ENCODE peak calls at places on chromosomes 13 and 19, in seven cellular contexts. One of them, this sample, is unnamed. For H3K27me3, the result is how much of the 10 kb centered on the place peaks cover.

GRCh38 chr13:48125794-48126228 is 30.9 kb upstream of the MED4 start:
- DNase-seq in uterus: peak
- DNase-seq in colonic mucosa: no peak
- DNase-seq in HAP-1: no peak
- DNase-seq in brain microvascular endothelial cell: no peak
- DNase-seq in effector memory CD4-positive, alpha-beta T cell: no peak
- DNase-seq in psoas muscle: no peak
- DNase-seq in this sample: no peak

GRCh38 chr19:8392017-8392591 is 1.9 kb downstream of the RAB11B start:
- DNase-seq in HAP-1: no peak
- DNase-seq in effector memory CD4-positive, alpha-beta T cell: no peak
- DNase-seq in brain microvascular endothelial cell: no peak
- DNase-seq in colonic mucosa: no peak
- DNase-seq in uterus: no peak
- DNase-seq in psoas muscle: peak
- DNase-seq in this sample: peak

GRCh38 chr19:33785795-33786194 is 10.9 kb upstream of the KCTD15 start:
- DNase-seq in uterus: no peak
- DNase-seq in brain microvascular endothelial cell: no peak
- DNase-seq in colonic mucosa: no peak
- DNase-seq in effector memory CD4-positive, alpha-beta T cell: no peak
- DNase-seq in HAP-1: no peak
- DNase-seq in psoas muscle: no peak
- DNase-seq in this sample: no peak

GRCh38 chr19:53881482-53882390 is at the start of gene PRKCG:
- DNase-seq in uterus: no peak
- DNase-seq in brain microvascular endothelial cell: no peak
- DNase-seq in colonic mucosa: peak
- DNase-seq in HAP-1: peak
- DNase-seq in psoas muscle: no peak
- DNase-seq in effector memory CD4-positive, alpha-beta T cell: peak
- DNase-seq in this sample: peak

GRCh38 chr19:32651729-32652140 is 23.2 kb downstream of the ANKRD27 start:
- DNase-seq in uterus: no peak
- DNase-seq in effector memory CD4-positive, alpha-beta T cell: no peak
- DNase-seq in brain microvascular endothelial cell: peak
- DNase-seq in psoas muscle: no peak
- DNase-seq in colonic mucosa: peak
- DNase-seq in HAP-1: no peak
- DNase-seq in this sample: no peak

GRCh38 chr13:57137631-57138030 is 3.1 kb upstream of the PRR20A start:
- DNase-seq in uterus: no peak
- DNase-seq in brain microvascular endothelial cell: no peak
- DNase-seq in effector memory CD4-positive, alpha-beta T cell: no peak
- DNase-seq in HAP-1: no peak
- DNase-seq in psoas muscle: no peak
- DNase-seq in colonic mucosa: no peak
- DNase-seq in this sample: no peak

GRCh38 chr19:38686530-38686888 is 39.1 kb downstream of the ACTN4 start:
- DNase-seq in uterus: no peak
- DNase-seq in psoas muscle: no peak
- DNase-seq in effector memory CD4-positive, alpha-beta T cell: peak
- DNase-seq in HAP-1: no peak
- DNase-seq in colonic mucosa: no peak
- DNase-seq in brain microvascular endothelial cell: no peak
- DNase-seq in this sample: no peak

GRCh38 chr19:17777840-17778620 is 16.9 kb upstream of the B3GNT3 start:
- DNase-seq in HAP-1: peak
- DNase-seq in psoas muscle: peak
- DNase-seq in colonic mucosa: peak
- DNase-seq in uterus: peak
- DNase-seq in brain microvascular endothelial cell: peak
- DNase-seq in effector memory CD4-positive, alpha-beta T cell: no peak
- DNase-seq in this sample: peak

GRCh38 chr13:43611631-43612416 is 174.9 kb downstream of the ENOX1 start:
- DNase-seq in uterus: no peak
- DNase-seq in colonic mucosa: no peak
- DNase-seq in psoas muscle: no peak
- DNase-seq in brain microvascular endothelial cell: no peak
- DNase-seq in HAP-1: no peak
- DNase-seq in effector memory CD4-positive, alpha-beta T cell: no peak
- DNase-seq in this sample: no peak

GRCh38 chr13:34941835-34942731 is at the start of gene NBEA:
- DNase-seq in colonic mucosa: peak
- DNase-seq in psoas muscle: peak
- DNase-seq in brain microvascular endothelial cell: peak
- DNase-seq in effector memory CD4-positive, alpha-beta T cell: peak
- DNase-seq in HAP-1: peak
- DNase-seq in uterus: peak
- DNase-seq in this sample: peak

GRCh38 chr13:47415048-47415447 is 518.2 kb upstream of the HTR2A start:
- DNase-seq in HAP-1: no peak
- DNase-seq in colonic mucosa: no peak
- DNase-seq in effector memory CD4-positive, alpha-beta T cell: no peak
- DNase-seq in brain microvascular endothelial cell: no peak
- DNase-seq in uterus: no peak
- DNase-seq in psoas muscle: no peak
- DNase-seq in this sample: no peak

GRCh38 chr19:11321206-11322126 is 18.0 kb downstream of the RAB3D start:
- DNase-seq in HAP-1: no peak
- DNase-seq in psoas muscle: no peak
- DNase-seq in uterus: no peak
- DNase-seq in colonic mucosa: no peak
- DNase-seq in effector memory CD4-positive, alpha-beta T cell: no peak
- DNase-seq in brain microvascular endothelial cell: no peak
- DNase-seq in this sample: no peak

GRCh38 chr19:46603195-46603637 is 2.1 kb downstream of the CALM3 start:
- DNase-seq in uterus: no peak
- DNase-seq in colonic mucosa: peak
- DNase-seq in psoas muscle: no peak
- DNase-seq in effector memory CD4-positive, alpha-beta T cell: no peak
- DNase-seq in HAP-1: no peak
- DNase-seq in brain microvascular endothelial cell: no peak
- DNase-seq in this sample: peak

GRCh38 chr19:55423225-55423967 is 15.8 kb upstream of the UBE2S start:
- DNase-seq in HAP-1: no peak
- DNase-seq in brain microvascular endothelial cell: no peak
- DNase-seq in effector memory CD4-positive, alpha-beta T cell: no peak
- DNase-seq in uterus: no peak
- DNase-seq in colonic mucosa: no peak
- DNase-seq in psoas muscle: no peak
- DNase-seq in this sample: no peak

GRCh38 chr13:51636349-51636890 is 52.2 kb downstream of the WDFY2 start:
- DNase-seq in effector memory CD4-positive, alpha-beta T cell: no peak
- DNase-seq in uterus: no peak
- DNase-seq in colonic mucosa: no peak
- DNase-seq in brain microvascular endothelial cell: no peak
- DNase-seq in psoas muscle: no peak
- DNase-seq in HAP-1: no peak
- DNase-seq in this sample: no peak

GRCh38 chr13:27171830-27172494 is 351 bp upstream of the USP12 start:
- DNase-seq in brain microvascular endothelial cell: peak
- DNase-seq in effector memory CD4-positive, alpha-beta T cell: peak
- DNase-seq in uterus: peak
- DNase-seq in HAP-1: peak
- DNase-seq in psoas muscle: peak
- DNase-seq in colonic mucosa: peak
- DNase-seq in this sample: peak

GRCh38 chr19:32322541-32322940 is 22.9 kb upstream of the ZNF507 start:
- DNase-seq in colonic mucosa: no peak
- DNase-seq in HAP-1: no peak
- DNase-seq in psoas muscle: no peak
- DNase-seq in brain microvascular endothelial cell: no peak
- DNase-seq in uterus: no peak
- DNase-seq in effector memory CD4-positive, alpha-beta T cell: no peak
- DNase-seq in this sample: no peak

GRCh38 chr19:37991176-37991835 is 84.3 kb downstream of the SIPA1L3 start:
- DNase-seq in colonic mucosa: no peak
- DNase-seq in psoas muscle: no peak
- DNase-seq in HAP-1: no peak
- DNase-seq in effector memory CD4-positive, alpha-beta T cell: no peak
- DNase-seq in uterus: no peak
- DNase-seq in brain microvascular endothelial cell: no peak
- DNase-seq in this sample: no peak

GRCh38 chr19:33622505-33622808 is 704 bp downstream of the CHST8 start:
- DNase-seq in uterus: no peak
- DNase-seq in effector memory CD4-positive, alpha-beta T cell: no peak
- DNase-seq in psoas muscle: no peak
- DNase-seq in colonic mucosa: no peak
- DNase-seq in HAP-1: peak
- DNase-seq in brain microvascular endothelial cell: no peak
- DNase-seq in this sample: no peak

GRCh38 chr19:1293782-1294621 is 8.3 kb downstream of the EFNA2 start:
- DNase-seq in uterus: no peak
- DNase-seq in HAP-1: no peak
- DNase-seq in colonic mucosa: no peak
- DNase-seq in effector memory CD4-positive, alpha-beta T cell: no peak
- DNase-seq in brain microvascular endothelial cell: no peak
- DNase-seq in psoas muscle: no peak
- DNase-seq in this sample: no peak

GRCh38 chr19:1290699-1291651 is 5.3 kb downstream of the EFNA2 start:
- DNase-seq in colonic mucosa: peak
- DNase-seq in uterus: no peak
- DNase-seq in psoas muscle: no peak
- DNase-seq in HAP-1: no peak
- DNase-seq in brain microvascular endothelial cell: no peak
- DNase-seq in effector memory CD4-positive, alpha-beta T cell: no peak
- DNase-seq in this sample: no peak

GRCh38 chr19:1294688-1295087 is 9.0 kb downstream of the EFNA2 start:
- DNase-seq in HAP-1: no peak
- DNase-seq in psoas muscle: no peak
- DNase-seq in colonic mucosa: no peak
- DNase-seq in brain microvascular endothelial cell: no peak
- DNase-seq in uterus: no peak
- DNase-seq in effector memory CD4-positive, alpha-beta T cell: no peak
- DNase-seq in this sample: no peak

GRCh38 chr19:1291761-1292418 is 6.2 kb downstream of the EFNA2 start:
- DNase-seq in HAP-1: no peak
- DNase-seq in uterus: no peak
- DNase-seq in colonic mucosa: peak
- DNase-seq in psoas muscle: no peak
- DNase-seq in effector memory CD4-positive, alpha-beta T cell: no peak
- DNase-seq in brain microvascular endothelial cell: no peak
- DNase-seq in this sample: no peak

GRCh38 chr19:1292419-1293151 is 6.9 kb downstream of the EFNA2 start:
- DNase-seq in psoas muscle: no peak
- DNase-seq in uterus: no peak
- DNase-seq in effector memory CD4-positive, alpha-beta T cell: no peak
- DNase-seq in colonic mucosa: peak
- DNase-seq in HAP-1: no peak
- DNase-seq in brain microvascular endothelial cell: no peak
- DNase-seq in this sample: no peak
- H3K27me3 ChIP-seq in psoas muscle: half or more
- H3K27me3 ChIP-seq in uterus: under half
- H3K27me3 ChIP-seq in effector memory CD4-positive, alpha-beta T cell: under half
- H3K27me3 ChIP-seq in colonic mucosa: under half
- H3K27me3 ChIP-seq in HAP-1: under half
- H3K27me3 ChIP-seq in brain microvascular endothelial cell: under half
- H3K27me3 ChIP-seq in this sample: half or more

GRCh38 chr13:26017196-26017921 is 34.5 kb downstream of the SHISA2 start:
- DNase-seq in HAP-1: no peak
- DNase-seq in effector memory CD4-positive, alpha-beta T cell: no peak
- DNase-seq in colonic mucosa: no peak
- DNase-seq in psoas muscle: no peak
- DNase-seq in uterus: no peak
- DNase-seq in brain microvascular endothelial cell: no peak
- DNase-seq in this sample: peak
- H3K27me3 ChIP-seq in HAP-1: under half
- H3K27me3 ChIP-seq in effector memory CD4-positive, alpha-beta T cell: under half
- H3K27me3 ChIP-seq in colonic mucosa: under half
- H3K27me3 ChIP-seq in psoas muscle: under half
- H3K27me3 ChIP-seq in uterus: under half
- H3K27me3 ChIP-seq in brain microvascular endothelial cell: under half
- H3K27me3 ChIP-seq in this sample: under half

GRCh38 chr19:1758959-1759903 is 5.9 kb downstream of the ONECUT3 start:
- DNase-seq in brain microvascular endothelial cell: no peak
- DNase-seq in colonic mucosa: no peak
- DNase-seq in uterus: no peak
- DNase-seq in effector memory CD4-positive, alpha-beta T cell: no peak
- DNase-seq in HAP-1: no peak
- DNase-seq in psoas muscle: no peak
- DNase-seq in this sample: no peak

GRCh38 chr19:1761528-1762242 is 8.4 kb downstream of the ONECUT3 start:
- DNase-seq in uterus: no peak
- DNase-seq in colonic mucosa: no peak
- DNase-seq in HAP-1: no peak
- DNase-seq in brain microvascular endothelial cell: no peak
- DNase-seq in effector memory CD4-positive, alpha-beta T cell: no peak
- DNase-seq in psoas muscle: no peak
- DNase-seq in this sample: no peak

GRCh38 chr19:1758231-1758577 is 4.9 kb downstream of the ONECUT3 start:
- DNase-seq in effector memory CD4-positive, alpha-beta T cell: no peak
- DNase-seq in psoas muscle: no peak
- DNase-seq in colonic mucosa: no peak
- DNase-seq in HAP-1: no peak
- DNase-seq in brain microvascular endothelial cell: no peak
- DNase-seq in uterus: no peak
- DNase-seq in this sample: no peak

GRCh38 chr19:1757468-1758230 is 4.3 kb downstream of the ONECUT3 start:
- DNase-seq in HAP-1: no peak
- DNase-seq in effector memory CD4-positive, alpha-beta T cell: no peak
- DNase-seq in colonic mucosa: no peak
- DNase-seq in brain microvascular endothelial cell: no peak
- DNase-seq in uterus: no peak
- DNase-seq in psoas muscle: no peak
- DNase-seq in this sample: no peak

DNA sequence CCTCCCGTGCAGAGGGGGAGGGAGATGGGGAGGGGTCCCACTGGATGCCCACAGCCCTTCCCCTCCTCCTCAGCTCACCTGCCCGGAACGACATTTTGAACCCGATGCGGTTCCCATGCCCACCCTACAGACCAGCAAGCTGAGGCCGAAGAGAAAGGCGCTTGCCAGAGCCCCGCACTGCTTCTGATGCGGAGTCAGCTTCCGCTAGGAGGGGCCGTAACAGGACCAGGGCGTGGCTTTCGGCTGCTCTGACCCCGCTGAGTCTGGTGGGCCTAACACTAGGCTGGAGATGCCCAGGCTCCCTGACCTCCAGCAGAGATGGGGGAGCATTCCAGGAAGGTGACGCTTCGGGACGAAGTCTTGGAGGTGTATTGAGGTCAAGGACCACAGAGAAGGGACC is 6.7 kb downstream of the ONECUT3 start:
- DNase-seq in HAP-1: no peak
- DNase-seq in uterus: no peak
- DNase-seq in psoas muscle: no peak
- DNase-seq in effector memory CD4-positive, alpha-beta T cell: no peak
- DNase-seq in colonic mucosa: no peak
- DNase-seq in brain microvascular endothelial cell: no peak
- DNase-seq in this sample: no peak
- H3K27me3 ChIP-seq in HAP-1: half or more
- H3K27me3 ChIP-seq in uterus: under half
- H3K27me3 ChIP-seq in psoas muscle: half or more
- H3K27me3 ChIP-seq in effector memory CD4-positive, alpha-beta T cell: half or more
- H3K27me3 ChIP-seq in colonic mucosa: half or more
- H3K27me3 ChIP-seq in brain microvascular endothelial cell: half or more
- H3K27me3 ChIP-seq in this sample: half or more

DNA sequence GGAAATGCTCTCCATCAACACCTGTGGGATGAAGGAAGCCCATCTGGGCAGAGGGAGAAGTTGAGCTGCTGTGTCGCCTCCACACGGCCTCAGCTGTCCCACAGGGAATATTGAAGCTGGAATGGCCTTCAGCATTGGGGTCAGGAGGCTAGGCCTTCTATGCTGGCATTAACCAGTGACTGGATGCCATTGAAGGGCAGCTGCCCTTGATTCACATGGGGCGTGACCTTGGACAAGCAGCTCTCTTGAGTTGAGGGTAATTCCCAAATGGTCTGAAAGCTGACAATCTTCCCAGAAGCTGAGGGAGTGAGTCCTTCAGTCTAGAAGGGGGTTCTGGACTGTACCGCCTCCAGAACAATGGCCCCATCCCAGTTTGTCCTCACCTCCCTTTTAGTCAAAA is 6.7 kb downstream of the BCL3 start:
- DNase-seq in colonic mucosa: no peak
- DNase-seq in uterus: no peak
- DNase-seq in HAP-1: no peak
- DNase-seq in brain microvascular endothelial cell: no peak
- DNase-seq in effector memory CD4-positive, alpha-beta T cell: no peak
- DNase-seq in psoas muscle: no peak
- DNase-seq in this sample: no peak
- H3K27me3 ChIP-seq in colonic mucosa: under half
- H3K27me3 ChIP-seq in uterus: under half
- H3K27me3 ChIP-seq in HAP-1: under half
- H3K27me3 ChIP-seq in brain microvascular endothelial cell: under half
- H3K27me3 ChIP-seq in effector memory CD4-positive, alpha-beta T cell: under half
- H3K27me3 ChIP-seq in psoas muscle: under half
- H3K27me3 ChIP-seq in this sample: under half